ENCODE peak calls at places on chromosomes 12 and 14, in four cellular contexts. E is NCI-H2029 treated with DMSO at 0.1 percent for 48 hours, O is HAP-1, T is NCI-H1694 treated with DMSO at 0.1 percent for 48 hours. S is an unnamed sample.

GRCh38 chr12:109766251-109766778 is 52.7 kb downstream of the FAM222A start:
- DNase-seq in O (no peak), T (no peak), E (no peak), S (no peak)

GRCh38 chr12:87344699-87345098 is 684.5 kb downstream of the C12orf50 start:
- DNase-seq in E (no peak), O (no peak), T (no peak), S (no peak)

GRCh38 chr14:71139058-71139946 is 232.0 kb downstream of the PCNX1 start:
- DNase-seq in E (no peak), T (peak; percentile 53), O (peak; percentile 74), S (peak; percentile 44)

GRCh38 chr14:103400537-103400936 is 15.3 kb downstream of the MARK3 start:
- DNase-seq in O (no peak), T (no peak), E (no peak), S (no peak)

GRCh38 chr12:67425394-67425793 is 156.2 kb downstream of the CAND1 start:
- DNase-seq in O (no peak), E (no peak), T (no peak), S (no peak)

GRCh38 chr14:105919458-105920150 is 393.2 kb downstream of the TMEM121 start:
- DNase-seq in T (no peak), E (no peak), O (no peak), S (no peak)

GRCh38 chr14:23494223-23494622 is 24.7 kb downstream of the NGDN start:
- DNase-seq in T (no peak), E (no peak), O (no peak), S (no peak)

GRCh38 chr14:56808314-56809201 is 1.7 kb downstream of the OTX2 start:
- DNase-seq in T (no peak), E (no peak), O (no peak), S (peak; percentile 83)

GRCh38 chr12:68440068-68440581 is 108.0 kb upstream of the MDM1 start:
- DNase-seq in O (no peak), T (no peak), E (no peak), S (no peak)

GRCh38 chr12:92079054-92079385 is 66.6 kb downstream of the BTG1 start:
- DNase-seq in O (no peak), T (no peak), E (no peak), S (no peak)

GRCh38 chr14:61525293-61526011 is 169.9 kb upstream of the HIF1A start:
- DNase-seq in E (no peak), T (no peak), O (no peak), S (no peak)

GRCh38 chr12:129049917-129050316 is 196.6 kb downstream of the GLT1D1 start:
- DNase-seq in O (no peak), E (no peak), T (no peak), S (peak; percentile 12)

GRCh38 chr12:62930546-62931425 is 4.2 kb downstream of the PPM1H start:
- DNase-seq in E (no peak), O (peak; percentile 67), T (no peak), S (no peak)

GRCh38 chr12:102423447-102423846 is 56.9 kb downstream of the IGF1 start:
- DNase-seq in E (no peak), O (no peak), T (no peak), S (no peak)

GRCh38 chr12:12032260-12032761 is 38.4 kb upstream of the BCL2L14 start:
- DNase-seq in E (no peak), O (no peak), T (no peak), S (no peak)

GRCh38 chr12:65938807-65939206 is 114.5 kb downstream of the HMGA2 start:
- DNase-seq in E (no peak), O (no peak), T (no peak), S (no peak)

GRCh38 chr12:55072093-55072492 is 52.3 kb downstream of the NEUROD4 start:
- DNase-seq in O (peak; percentile 35), E (peak; percentile 12), T (peak; percentile 59), S (peak; percentile 68)

GRCh38 chr12:130452546-130452945 is 114.9 kb downstream of the PIWIL1 start:
- DNase-seq in O (no peak), E (no peak), T (no peak), S (no peak)

GRCh38 chr12:30201301-30202160 is 417.8 kb upstream of the TMTC1 start:
- DNase-seq in O (no peak), E (no peak), T (no peak), S (peak; percentile 41)

GRCh38 chr12:33628087-33628486 is 188.5 kb upstream of the SYT10 start:
- DNase-seq in T (no peak), E (no peak), O (no peak), S (no peak)

GRCh38 chr12:108332791-108333382 is 6.2 kb downstream of the CMKLR1 start:
- DNase-seq in T (no peak), O (no peak), E (no peak), S (no peak)

GRCh38 chr14:60051690-60052324 is 39.9 kb upstream of the PCNX4 start:
- DNase-seq in T (no peak), O (no peak), E (no peak), S (no peak)

GRCh38 chr14:63555572-63555971 is 12.4 kb upstream of the PPP2R5E start:
- DNase-seq in O (no peak), T (no peak), E (no peak), S (no peak)

GRCh38 chr14:55976219-55976618 is 142.0 kb upstream of the PELI2 start:
- DNase-seq in O (no peak), T (no peak), E (peak; percentile 95), S (no peak)

GRCh38 chr12:47024463-47024862 is 55.0 kb upstream of the PCED1B start:
- DNase-seq in O (no peak), E (no peak), T (no peak), S (no peak)

GRCh38 chr12:21248679-21249078 is 86.0 kb downstream of the SLCO1A2 start:
- DNase-seq in E (no peak), T (peak; percentile 49), O (no peak), S (peak; percentile 26)

GRCh38 chr12:12714276-12715001 is 2.7 kb upstream of the CDKN1B start:
- DNase-seq in E (peak; percentile 57), O (peak; percentile 58), T (no peak), S (no peak)

GRCh38 chr12:90026516-90026915 is 317.9 kb upstream of the ATP2B1 start:
- DNase-seq in T (no peak), E (no peak), O (no peak), S (no peak)

GRCh38 chr14:72574687-72575086 is 319.2 kb downstream of the DPF3 start:
- DNase-seq in O (no peak), T (peak; percentile 26), E (no peak), S (no peak)

S was measured in NCI-H524.